ENCODE peak calls at places on chromosomes 11 and 22, in four cellular contexts. One of them, this sample, is unnamed.

GRCh38 chr11:9029477-9029876 is 25.7 kb upstream of the NRIP3 start:
- DNase-seq in astrocyte of the spinal cord: no peak
- DNase-seq in T1000: no peak
- DNase-seq in stimulated activated CD4-positive, alpha-beta T cell treated with anti-CD3 and anti-CD28 coated beads, Interleukin-4, amount 100 ng/mL, for 4 hours: no peak
- DNase-seq in this sample: no peak

GRCh38 chr11:117822522-117823033 is 2.0 kb downstream of the FXYD2 start:
- DNase-seq in astrocyte of the spinal cord: no peak
- DNase-seq in T1000: no peak
- DNase-seq in stimulated activated CD4-positive, alpha-beta T cell treated with anti-CD3 and anti-CD28 coated beads, Interleukin-4, amount 100 ng/mL, for 4 hours: no peak
- DNase-seq in this sample: no peak

GRCh38 chr22:30872282-30873041 is 96.1 kb downstream of the MORC2 start:
- DNase-seq in astrocyte of the spinal cord: no peak
- DNase-seq in T1000: no peak
- DNase-seq in stimulated activated CD4-positive, alpha-beta T cell treated with anti-CD3 and anti-CD28 coated beads, Interleukin-4, amount 100 ng/mL, for 4 hours: no peak
- DNase-seq in this sample: no peak

GRCh38 chr11:90601261-90601660 is 378.4 kb upstream of the CHORDC1 start:
- DNase-seq in astrocyte of the spinal cord: no peak
- DNase-seq in T1000: no peak
- DNase-seq in stimulated activated CD4-positive, alpha-beta T cell treated with anti-CD3 and anti-CD28 coated beads, Interleukin-4, amount 100 ng/mL, for 4 hours: no peak
- DNase-seq in this sample: no peak

GRCh38 chr22:48703265-48703941 is 1124.3 kb downstream of the BRD1 start:
- DNase-seq in astrocyte of the spinal cord: no peak
- DNase-seq in T1000: no peak
- DNase-seq in stimulated activated CD4-positive, alpha-beta T cell treated with anti-CD3 and anti-CD28 coated beads, Interleukin-4, amount 100 ng/mL, for 4 hours: no peak
- DNase-seq in this sample: no peak

GRCh38 chr22:48800886-48801607 is 1026.6 kb downstream of the BRD1 start:
- DNase-seq in astrocyte of the spinal cord: no peak
- DNase-seq in T1000: no peak
- DNase-seq in stimulated activated CD4-positive, alpha-beta T cell treated with anti-CD3 and anti-CD28 coated beads, Interleukin-4, amount 100 ng/mL, for 4 hours: no peak
- DNase-seq in this sample: no peak

GRCh38 chr11:643849-644738 is 7.0 kb downstream of the DRD4 start:
- DNase-seq in astrocyte of the spinal cord: no peak
- DNase-seq in T1000: no peak
- DNase-seq in stimulated activated CD4-positive, alpha-beta T cell treated with anti-CD3 and anti-CD28 coated beads, Interleukin-4, amount 100 ng/mL, for 4 hours: no peak
- DNase-seq in this sample: no peak

GRCh38 chr11:9385288-9385902 is 943 bp downstream of the IPO7 start:
- DNase-seq in astrocyte of the spinal cord: no peak
- DNase-seq in T1000: no peak
- DNase-seq in stimulated activated CD4-positive, alpha-beta T cell treated with anti-CD3 and anti-CD28 coated beads, Interleukin-4, amount 100 ng/mL, for 4 hours: no peak
- DNase-seq in this sample: peak; percentile 21

GRCh38 chr22:38218661-38219331 is 17.0 kb downstream of the MAFF start:
- DNase-seq in astrocyte of the spinal cord: peak; percentile 94
- DNase-seq in T1000: peak; percentile 67
- DNase-seq in stimulated activated CD4-positive, alpha-beta T cell treated with anti-CD3 and anti-CD28 coated beads, Interleukin-4, amount 100 ng/mL, for 4 hours: peak; percentile 36
- DNase-seq in this sample: no peak

GRCh38 chr11:104798794-104799193 is 99.5 kb downstream of the CASP12 start:
- DNase-seq in astrocyte of the spinal cord: peak; percentile 9
- DNase-seq in T1000: no peak
- DNase-seq in stimulated activated CD4-positive, alpha-beta T cell treated with anti-CD3 and anti-CD28 coated beads, Interleukin-4, amount 100 ng/mL, for 4 hours: no peak
- DNase-seq in this sample: no peak

GRCh38 chr11:75858613-75859012 is 43.6 kb downstream of the UVRAG start:
- DNase-seq in astrocyte of the spinal cord: peak; percentile 23
- DNase-seq in T1000: no peak
- DNase-seq in stimulated activated CD4-positive, alpha-beta T cell treated with anti-CD3 and anti-CD28 coated beads, Interleukin-4, amount 100 ng/mL, for 4 hours: no peak
- DNase-seq in this sample: no peak

GRCh38 chr11:43895601-43896000 is 15.0 kb downstream of the ALKBH3 start:
- DNase-seq in astrocyte of the spinal cord: no peak
- DNase-seq in T1000: no peak
- DNase-seq in stimulated activated CD4-positive, alpha-beta T cell treated with anti-CD3 and anti-CD28 coated beads, Interleukin-4, amount 100 ng/mL, for 4 hours: no peak
- DNase-seq in this sample: no peak

GRCh38 chr11:57566564-57567209 is 785 bp downstream of the UBE2L6 start:
- DNase-seq in astrocyte of the spinal cord: no peak
- DNase-seq in T1000: no peak
- DNase-seq in stimulated activated CD4-positive, alpha-beta T cell treated with anti-CD3 and anti-CD28 coated beads, Interleukin-4, amount 100 ng/mL, for 4 hours: no peak
- DNase-seq in this sample: no peak

GRCh38 chr22:17508110-17508509 is 55.2 kb upstream of the SLC25A18 start:
- DNase-seq in astrocyte of the spinal cord: no peak
- DNase-seq in T1000: no peak
- DNase-seq in stimulated activated CD4-positive, alpha-beta T cell treated with anti-CD3 and anti-CD28 coated beads, Interleukin-4, amount 100 ng/mL, for 4 hours: no peak
- DNase-seq in this sample: no peak

This sample was measured in activated B cell treated with CpG ODN at 0.5 μM for 24 hours.